ENCODE peak calls at places on chromosomes 6 and 20, in five cellular contexts. R is BE2C; U is central memory CD4-positive, alpha-beta T cell; N is endodermal cell; D is CD4-positive, alpha-beta T cell. M is an unnamed sample.

GRCh38 chr6:29924731-29925130 is 17.6 kb upstream of the HLA-A start:
- DNase-seq in R (no peak), N (no peak), D (peak; percentile 41), U (no peak), M (no peak)

GRCh38 chr20:16554766-16555543 is 18.3 kb downstream of the KIF16B start:
- DNase-seq in U (no peak), R (no peak), N (no peak), D (no peak), M (no peak)

GRCh38 chr6:158110986-158111385 is 57.1 kb downstream of the SERAC1 start:
- DNase-seq in U (no peak), D (no peak), R (no peak), N (no peak), M (no peak)

GRCh38 chr6:145137425-145137824 is 597.9 kb downstream of the EPM2A start:
- DNase-seq in U (no peak), R (no peak), D (no peak), N (no peak), M (no peak)

GRCh38 chr6:152594726-152595125 is 42.4 kb downstream of the SYNE1 start:
- DNase-seq in U (no peak), N (no peak), D (no peak), R (no peak), M (no peak)

GRCh38 chr6:39642300-39642699 is 82.9 kb downstream of the KIF6 start:
- DNase-seq in R (no peak), U (no peak), D (no peak), N (peak; percentile 59), M (no peak)

GRCh38 chr20:49426873-49427272 is 55.6 kb downstream of the KCNB1 start:
- DNase-seq in R (no peak), N (no peak), D (no peak), U (no peak), M (no peak)

GRCh38 chr20:48761023-48761785 is 66.6 kb downstream of the PREX1 start:
- DNase-seq in U (peak; percentile 57), R (no peak), N (no peak), D (peak; percentile 50), M (no peak)

GRCh38 chr20:48025061-48025515 is 239.8 kb upstream of the SULF2 start:
- DNase-seq in D (no peak), R (peak; percentile 70), U (no peak), N (peak; percentile 81), M (no peak)

GRCh38 chr6:153301602-153302001 is 170.5 kb upstream of the RGS17 start:
- DNase-seq in U (no peak), N (no peak), R (peak; percentile 17), D (no peak), M (no peak)

GRCh38 chr6:169174516-169175359 is 78.9 kb downstream of the THBS2 start:
- DNase-seq in U (no peak), D (no peak), N (no peak), R (no peak), M (no peak)

GRCh38 chr20:62143976-62144825 is 632 bp downstream of the SS18L1 start:
- DNase-seq in N (peak; percentile 78), D (peak; percentile 50), U (peak; percentile 37), R (peak; percentile 70), M (no peak)

GRCh38 chr6:42898891-42899361 is 16.9 kb upstream of the PTCRA start:
- DNase-seq in R (peak; percentile 76), N (peak; percentile 85), D (peak; percentile 63), U (peak; percentile 59), M (peak; percentile 63)

GRCh38 chr6:115612216-115612615 is 448.5 kb downstream of the FRK start:
- DNase-seq in N (no peak), D (no peak), R (no peak), U (no peak), M (no peak)

GRCh38 chr6:1663511-1663910 is 53.8 kb downstream of the FOXC1 start:
- DNase-seq in U (no peak), N (no peak), R (no peak), D (no peak), M (no peak)

GRCh38 chr20:53434662-53435061 is 159.0 kb downstream of the ZNF217 start:
- DNase-seq in N (no peak), R (no peak), U (no peak), D (no peak), M (no peak)

GRCh38 chr20:38186788-38187221 is 21.7 kb upstream of the TGM2 start:
- DNase-seq in N (peak; percentile 8), R (no peak), D (no peak), U (no peak), M (no peak)

GRCh38 chr6:118168421-118168820 is 261.4 kb downstream of the SLC35F1 start:
- DNase-seq in D (no peak), U (no peak), R (no peak), N (no peak), M (no peak)

GRCh38 chr20:62501801-62502495 is 26.2 kb upstream of the GATA5 start:
- DNase-seq in N (no peak), D (peak; percentile 40), R (no peak), U (peak; percentile 46), M (no peak)

GRCh38 chr6:158570681-158570962 is 10.7 kb downstream of the TMEM181 start:
- DNase-seq in D (no peak), U (no peak), R (no peak), N (no peak), M (no peak)

GRCh38 chr6:151365233-151365632 is 26.1 kb downstream of the ZBTB2 start:
- DNase-seq in D (no peak), U (no peak), R (no peak), N (no peak), M (no peak)

GRCh38 chr20:39877792-39878191 is 811.2 kb downstream of the MAFB start:
- DNase-seq in N (no peak), R (no peak), U (no peak), D (no peak), M (no peak)

GRCh38 chr6:107179004-107179403 is 63.7 kb upstream of the BEND3 start:
- DNase-seq in R (peak; percentile 12), U (no peak), D (no peak), N (no peak), M (no peak)

GRCh38 chr6:25389501-25389900 is 110.3 kb downstream of the CARMIL1 start:
- DNase-seq in N (no peak), D (no peak), R (no peak), U (no peak), M (no peak)

GRCh38 chr6:154510144-154510905 is at the start of gene CNKSR3:
- DNase-seq in D (no peak), R (peak; percentile 95), U (no peak), N (peak; percentile 98), M (peak; percentile 63)

GRCh38 chr6:168277274-168277669 is 42.3 kb downstream of the DACT2 start:
- DNase-seq in R (no peak), D (no peak), N (no peak), U (no peak), M (no peak)

GRCh38 chr20:51802170-51802745 is at the start of gene SALL4:
- DNase-seq in U (no peak), D (no peak), R (peak; percentile 27), N (peak; percentile 96), M (no peak)

GRCh38 chr20:6632187-6632586 is 135.3 kb upstream of the BMP2 start:
- DNase-seq in D (no peak), U (no peak), R (peak; percentile 52), N (no peak), M (no peak)

GRCh38 chr6:64889144-64889543 is 817.9 kb downstream of the EYS start:
- DNase-seq in N (no peak), U (no peak), R (no peak), D (no peak), M (no peak)

GRCh38 chr6:157050537-157051280 is 272.6 kb downstream of the TMEM242 start:
- DNase-seq in N (no peak), D (no peak), R (peak; percentile 68), U (no peak), M (no peak)

M was measured in T1000.